ENCODE peak calls at places on chromosomes 12 and 14, in six cellular contexts. X is HCT116, G is HepG2, S is K562, A is H1, N is GM12878. Z is an unnamed sample.

GRCh38 chr14:69713976-69714716 is 52.8 kb upstream of the SRSF5 start:
- DNase-seq in S (no peak), G (peak), A (no peak), X (no peak), N (no peak), Z (no peak)

GRCh38 chr12:54949041-54949721 is 35.4 kb downstream of the TESPA1 start:
- DNase-seq in A (no peak), N (no peak), X (no peak), S (no peak), G (no peak), Z (no peak)

GRCh38 chr12:114399664-114400211 is 6.2 kb downstream of the TBX5 start:
- DNase-seq in S (no peak), A (peak), X (peak), N (no peak), G (no peak), Z (peak)

GRCh38 chr12:50641566-50641965 is 122.3 kb upstream of the ATF1 start:
- DNase-seq in X (no peak), S (peak), A (no peak), N (no peak), G (no peak), Z (no peak)

GRCh38 chr12:132360906-132361777 is 31.8 kb upstream of the GALNT9 start:
- DNase-seq in A (no peak), G (no peak), N (no peak), S (no peak), X (no peak), Z (no peak)

GRCh38 chr14:101707863-101708620 is 53.5 kb upstream of the PPP2R5C start:
- DNase-seq in S (no peak), G (no peak), A (no peak), X (no peak), N (no peak), Z (no peak)

GRCh38 chr14:35669782-35670181 is 135.8 kb downstream of the INSM2 start:
- DNase-seq in A (no peak), S (no peak), N (no peak), G (no peak), X (peak), Z (no peak)

GRCh38 chr12:110637869-110638441 is 24.0 kb downstream of the TCTN1 start:
- DNase-seq in X (no peak), N (no peak), S (no peak), G (no peak), A (no peak), Z (no peak)

GRCh38 chr12:54759751-54760150 is 94.6 kb upstream of the MUCL1 start:
- DNase-seq in X (peak), A (peak), G (peak), S (peak), N (peak), Z (peak)

GRCh38 chr12:34016361-34016760 is 5.9 kb upstream of the ALG10 start:
- DNase-seq in S (no peak), G (no peak), X (no peak), A (no peak), N (no peak), Z (no peak)

GRCh38 chr14:61145258-61145902 is 135.8 kb downstream of the TMEM30B start:
- DNase-seq in G (no peak), N (no peak), X (no peak), S (no peak), A (no peak), Z (no peak)

GRCh38 chr12:13962699-13963098 is 18.7 kb downstream of the GRIN2B start:
- DNase-seq in N (no peak), X (peak), G (peak), A (peak), S (peak), Z (no peak)

GRCh38 chr12:121087467-121088207 is 45.0 kb upstream of the P2RX7 start:
- DNase-seq in G (no peak), S (no peak), A (peak), N (no peak), X (no peak), Z (no peak)

GRCh38 chr14:36454599-36455240 is 65.3 kb downstream of the NKX2-1 start:
- DNase-seq in N (no peak), X (no peak), G (peak), A (no peak), S (no peak), Z (no peak)

GRCh38 chr12:52160200-52160599 is 31.6 kb downstream of the KRT80 start:
- DNase-seq in S (no peak), G (no peak), X (no peak), A (no peak), N (no peak), Z (no peak)
- TF ChIP-seq ZNF274 in S (no peak), G (no peak), X (no peak), A (no peak), N (no peak), Z (no peak)

DNA sequence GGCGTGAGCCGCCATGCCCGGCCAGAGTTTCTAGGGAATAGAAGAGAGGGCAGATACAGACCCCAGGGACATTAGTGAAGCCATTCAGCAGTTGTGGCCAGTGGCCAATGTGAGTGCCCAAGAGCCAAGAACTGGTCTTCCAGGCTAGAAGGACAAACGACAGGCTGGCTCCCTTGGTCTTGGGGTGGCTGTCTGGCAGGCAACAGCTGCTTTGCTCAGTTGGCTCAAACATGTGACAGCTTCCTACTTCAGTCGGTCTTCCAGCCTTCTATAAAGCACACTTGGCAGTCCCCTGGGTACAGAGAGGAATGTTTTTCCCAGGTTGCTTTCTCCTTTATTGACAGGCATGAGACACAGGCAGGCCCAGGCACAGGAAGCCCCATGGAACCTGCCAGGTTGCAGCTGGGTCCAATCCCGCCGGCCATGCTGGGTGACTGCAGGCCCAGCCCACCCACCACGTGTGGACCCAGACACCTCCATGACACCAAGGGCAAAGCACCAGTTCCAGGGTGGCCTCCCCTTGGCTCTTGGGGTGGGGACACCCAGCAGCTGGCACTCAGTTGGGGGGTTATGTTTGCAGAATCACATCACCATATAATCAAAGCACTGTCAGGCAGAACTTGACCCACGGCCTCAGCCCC is 15.4 kb downstream of the CHGA start:
- DNase-seq in X (no peak), S (no peak), A (no peak), G (no peak), N (no peak), Z (no peak)
- TF ChIP-seq ZNF274 in X (no peak), S (no peak), A (no peak), G (no peak), N (no peak), Z (no peak)

DNA sequence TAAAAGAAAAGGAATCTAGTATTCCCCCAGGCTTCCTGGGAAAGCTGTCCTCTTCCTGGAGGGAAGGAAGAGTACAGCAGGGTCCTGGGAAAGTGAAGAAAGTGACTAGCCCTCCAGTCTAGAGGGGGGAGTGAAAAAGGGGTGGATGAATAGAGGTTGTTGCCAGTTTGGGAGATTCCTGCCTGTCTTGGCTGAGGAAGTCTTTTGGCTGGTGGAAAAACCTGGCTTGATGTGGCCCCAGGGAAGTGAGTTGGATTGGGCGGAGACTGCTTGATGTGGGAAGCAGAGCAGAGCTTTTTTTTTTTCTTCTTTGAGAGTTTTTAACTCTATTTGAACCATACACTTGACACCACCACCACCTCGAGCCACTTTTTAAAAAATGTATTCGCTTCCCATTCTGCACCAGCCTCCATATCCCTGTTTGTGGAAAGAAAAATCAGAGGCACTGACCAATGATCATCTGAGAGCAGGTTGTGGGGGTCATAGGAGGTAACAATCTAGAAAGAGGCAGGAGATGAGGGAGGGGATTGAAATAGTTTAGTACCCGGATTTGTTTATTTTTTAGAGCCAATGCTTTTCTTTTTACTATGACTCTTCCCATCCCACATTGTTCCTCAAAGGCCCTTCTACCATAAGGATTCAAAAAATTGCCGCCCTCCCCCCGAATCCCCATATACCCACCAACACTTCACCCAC is 718 bp upstream of the DTX3 start:
- DNase-seq in S (no peak), A (peak), X (no peak), N (no peak), G (no peak), Z (no peak)
- TF ChIP-seq ZNF274 in S (no peak), A (no peak), X (no peak), N (no peak), G (no peak), Z (no peak)

GRCh38 chr12:19220205-19220604 is 90.7 kb downstream of the PLEKHA5 start:
- DNase-seq in G (no peak), S (peak), N (no peak), X (no peak), A (no peak), Z (no peak)

GRCh38 chr12:19223695-19224094 is 94.2 kb downstream of the PLEKHA5 start:
- DNase-seq in A (no peak), G (no peak), N (no peak), S (no peak), X (no peak), Z (no peak)

GRCh38 chr12:19223018-19223417 is 93.5 kb downstream of the PLEKHA5 start:
- DNase-seq in G (no peak), S (no peak), N (no peak), X (peak), A (no peak), Z (no peak)

GRCh38 chr12:19222566-19222965 is 93.0 kb downstream of the PLEKHA5 start:
- DNase-seq in X (no peak), N (no peak), G (no peak), S (no peak), A (no peak), Z (no peak)

GRCh38 chr12:19220861-19221466 is 91.4 kb downstream of the PLEKHA5 start:
- DNase-seq in A (no peak), X (no peak), N (no peak), G (no peak), S (no peak), Z (no peak)
- TF ChIP-seq ZNF274 in A (no peak), X (no peak), N (no peak), G (no peak), S (no peak), Z (no peak)

GRCh38 chr12:66409195-66409871 is 107.0 kb downstream of the HELB start:
- DNase-seq in X (peak), G (peak), N (no peak), S (peak), A (peak), Z (peak)
- TF ChIP-seq ZNF274 in X (no peak), G (no peak), N (no peak), S (no peak), A (no peak), Z (no peak)

GRCh38 chr12:128840862-128841468 is 12.3 kb upstream of the GLT1D1 start:
- DNase-seq in G (no peak), N (no peak), A (no peak), X (no peak), S (no peak), Z (no peak)
- TF ChIP-seq ZNF274 in G (no peak), N (no peak), A (no peak), X (no peak), S (no peak), Z (no peak)

GRCh38 chr12:76878045-76878898 is 547 bp downstream of the CSRP2 start:
- DNase-seq in G (peak), A (peak), N (no peak), S (peak), X (peak), Z (peak)
- TF ChIP-seq ZNF274 in G (no peak), A (no peak), N (no peak), S (no peak), X (no peak), Z (no peak)

DNA sequence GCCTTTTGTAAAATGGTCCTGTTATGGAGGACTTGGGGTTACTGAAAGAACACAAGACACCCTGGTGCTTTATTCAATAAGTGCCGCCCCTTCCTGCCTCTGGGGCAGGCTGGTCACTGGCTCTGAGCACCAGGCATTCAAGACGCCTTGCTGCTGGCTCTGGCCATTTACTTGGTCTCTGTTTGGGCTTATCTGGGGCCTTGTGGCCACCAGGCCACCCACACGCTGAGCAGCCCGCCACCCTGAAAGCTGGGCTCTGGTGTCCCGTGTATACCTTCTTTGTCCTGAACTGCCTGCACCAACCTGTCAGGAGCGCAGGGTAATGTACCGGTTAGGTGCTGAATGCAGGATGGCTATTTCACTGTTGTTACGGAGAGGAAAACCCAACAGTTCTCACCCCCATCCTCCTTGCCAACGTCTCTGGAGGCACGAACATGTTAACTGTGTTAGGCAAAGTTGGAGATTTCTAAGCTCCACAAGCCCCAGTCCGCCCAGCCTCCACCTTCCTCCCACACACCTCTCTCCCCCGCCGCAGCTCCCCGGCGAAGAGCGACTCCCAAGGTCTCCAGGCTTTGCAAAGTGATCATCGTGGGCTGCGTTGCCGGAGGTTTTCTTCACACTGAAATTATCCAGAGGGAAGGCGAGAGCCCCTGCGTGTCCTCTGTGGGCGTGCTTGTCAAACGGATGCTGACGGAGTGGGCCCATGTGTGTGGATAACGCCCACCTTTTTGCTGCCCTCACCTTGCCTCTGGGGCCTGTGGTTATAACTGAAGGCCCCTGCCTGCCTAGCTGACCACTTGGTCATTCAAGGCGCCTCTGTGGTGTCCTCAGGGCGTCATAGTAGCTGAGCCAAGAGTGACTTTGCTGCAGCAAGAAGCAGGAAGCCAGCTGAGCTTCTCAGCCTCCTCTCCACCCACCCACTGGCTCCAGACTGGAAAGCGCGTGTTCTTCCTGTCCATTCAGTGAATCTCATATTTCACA is 18.8 kb upstream of the BEGAIN start:
- DNase-seq in N (no peak), A (no peak), X (no peak), G (no peak), S (peak), Z (no peak)
- TF ChIP-seq ZNF274 in N (no peak), A (no peak), X (no peak), G (no peak), S (no peak), Z (no peak)

DNA sequence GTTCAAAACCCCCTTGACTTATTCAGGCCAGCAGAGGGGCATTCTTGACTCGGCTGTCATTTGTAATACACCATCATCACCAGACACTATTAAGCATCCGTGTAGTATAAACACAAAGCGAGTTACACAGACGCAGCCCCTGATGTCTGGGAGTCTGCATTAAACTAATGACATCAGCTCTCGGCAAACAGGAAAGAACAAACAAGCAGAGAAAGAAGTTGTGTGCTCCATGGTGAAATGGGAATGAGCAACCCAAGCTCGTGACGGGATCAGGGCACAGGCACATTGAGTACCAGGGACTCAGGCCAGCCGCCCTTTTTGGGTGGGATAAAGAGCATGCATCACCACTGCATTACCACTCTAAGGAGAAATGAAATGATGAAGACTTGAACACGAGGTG is 460.1 kb downstream of the MED13L start:
- DNase-seq in G (no peak), X (no peak), A (no peak), N (no peak), S (no peak), Z (no peak)
- TF ChIP-seq ZNF274 in G (no peak), X (no peak), A (no peak), N (no peak), S (no peak), Z (no peak)

GRCh38 chr12:98669751-98670150 is 24.7 kb downstream of the APAF1 start:
- DNase-seq in X (no peak), N (no peak), G (no peak), S (no peak), A (no peak), Z (no peak)
- TF ChIP-seq ZNF274 in X (no peak), N (no peak), G (no peak), S (no peak), A (no peak), Z (no peak)